ENCODE peak calls at places on chromosomes 7 and 10, in eight cellular contexts. A is HL-60, T is left ventricle myocardium inferior, L is IMR-90, M is GM23338, P is foreskin fibroblast, K is brain microvascular endothelial cell, E is choroid plexus epithelial cell. W is an unnamed sample.

GRCh38 chr7:105849122-105849855 is 27.1 kb downstream of the ATXN7L1 start:
- DNase-seq in L (no peak), T (no peak), E (peak), A (no peak), P (no peak), K (peak), M (peak), W (no peak)

GRCh38 chr10:77633376-77633775 is 4.2 kb downstream of the KCNMA1 start:
- DNase-seq in K (no peak), A (no peak), E (no peak), M (no peak), L (no peak), P (no peak), T (no peak), W (no peak)

GRCh38 chr7:132381742-132382472 is 194.4 kb downstream of the PLXNA4 start:
- DNase-seq in E (no peak), T (no peak), P (no peak), M (no peak), K (no peak), L (no peak), A (no peak), W (no peak)

GRCh38 chr10:98260350-98260749 is 7.6 kb downstream of the LOXL4 start:
- DNase-seq in P (no peak), T (no peak), A (no peak), E (peak), L (peak), K (no peak), M (no peak), W (no peak)

GRCh38 chr10:105577865-105578607 is 936.9 kb downstream of the SORCS3 start:
- DNase-seq in L (no peak), A (no peak), E (no peak), P (no peak), T (no peak), K (no peak), M (no peak), W (no peak)

GRCh38 chr10:11684717-11685645 is 57.2 kb upstream of the ECHDC3 start:
- DNase-seq in L (peak), T (peak), M (no peak), A (no peak), P (peak), K (peak), E (peak), W (peak)

GRCh38 chr7:22732556-22733126 is 5.6 kb downstream of the IL6 start:
- DNase-seq in P (no peak), T (no peak), E (peak), A (no peak), M (peak), K (peak), L (peak), W (no peak)

GRCh38 chr10:119023553-119023868 is 6.0 kb upstream of the NANOS1 start:
- DNase-seq in E (no peak), P (no peak), L (no peak), T (no peak), M (no peak), A (no peak), K (no peak), W (no peak)

GRCh38 chr10:75283150-75284096 is 47.7 kb upstream of the COMTD1 start:
- DNase-seq in T (peak), L (peak), P (peak), A (no peak), E (peak), M (peak), K (no peak), W (no peak)

GRCh38 chr10:125160856-125161569 is 650 bp upstream of the CTBP2 start:
- DNase-seq in E (peak), M (peak), K (peak), L (peak), T (peak), A (peak), P (peak), W (peak)
- TF ChIP-seq CTCF in E (no peak), M (no peak), K (peak), L (peak), T (peak), A (no peak), P (no peak), W (no peak)

DNA sequence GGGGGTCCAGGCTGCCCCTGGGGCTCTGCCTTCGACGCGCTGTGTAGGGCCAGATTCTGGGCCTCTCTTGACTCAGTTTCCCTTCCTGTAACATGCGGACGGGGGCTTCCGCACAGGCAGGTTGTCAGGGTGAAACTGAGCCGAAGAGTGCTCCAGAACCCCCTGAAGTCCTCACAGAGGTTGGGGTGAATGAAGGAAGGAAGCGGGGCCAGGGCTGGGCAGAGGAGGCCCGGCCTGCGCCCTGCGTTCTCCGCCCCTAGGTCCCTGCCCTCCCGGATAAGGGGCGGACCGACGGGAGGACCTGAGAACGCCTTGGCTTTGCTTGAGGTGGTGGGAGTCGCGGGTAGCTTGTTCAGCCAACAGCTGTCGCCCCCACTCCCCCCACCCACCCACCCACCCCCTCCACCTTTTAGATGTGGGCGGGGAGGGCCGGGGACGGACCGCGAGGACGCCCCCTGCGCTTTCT is 558 bp upstream of the ELFN1 start:
- DNase-seq in E (no peak), P (no peak), A (no peak), L (no peak), K (no peak), T (no peak), M (peak), W (no peak)
- H3K4me3 ChIP-seq in E (no peak), P (no peak), A (no peak), L (peak), K (peak), T (peak), M (peak), W (no peak)

DNA sequence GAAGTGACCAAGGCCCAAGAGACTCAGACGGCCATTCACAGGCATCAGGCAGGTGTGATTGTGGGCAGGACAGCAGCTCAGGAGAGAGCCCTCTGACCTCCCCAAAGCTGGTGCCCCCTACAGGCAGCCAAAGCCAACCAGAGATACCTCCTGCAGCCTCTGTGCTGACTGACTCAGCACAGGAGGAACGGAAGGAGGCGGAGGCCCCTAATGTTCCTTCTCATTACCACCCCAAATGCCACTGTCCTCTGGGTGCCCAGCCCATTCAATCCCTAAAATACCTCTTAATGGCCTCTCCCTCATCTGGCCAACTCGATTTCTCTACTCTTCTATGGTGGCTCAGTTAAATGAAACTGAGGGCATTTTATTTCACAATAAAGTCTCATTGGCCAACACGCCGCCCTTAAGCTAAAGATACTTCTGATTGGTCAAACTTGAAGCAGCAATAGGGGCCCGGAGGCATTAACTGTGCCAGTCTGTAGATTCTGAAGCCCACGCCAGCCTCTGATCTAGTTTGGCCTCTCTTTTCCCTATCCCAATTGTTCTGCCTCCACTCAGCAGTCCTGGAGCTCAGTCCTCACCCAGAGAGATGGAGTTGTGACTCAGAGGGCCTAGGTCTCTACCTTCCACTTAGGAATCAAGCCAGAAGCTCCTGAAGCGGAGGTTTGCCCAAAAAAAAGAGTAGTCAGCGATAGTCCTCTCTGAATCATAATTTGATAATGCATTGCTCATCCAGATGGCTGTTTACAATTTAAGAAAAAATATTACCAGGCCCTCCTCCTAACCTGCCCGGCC is 1.2 kb downstream of the CYREN start:
- DNase-seq in T (no peak), M (peak), E (peak), L (peak), A (peak), K (peak), P (no peak), W (no peak)
- TF ChIP-seq CTCF in T (peak), M (peak), E (peak), L (peak), A (peak), K (peak), P (peak), W (peak)

DNA sequence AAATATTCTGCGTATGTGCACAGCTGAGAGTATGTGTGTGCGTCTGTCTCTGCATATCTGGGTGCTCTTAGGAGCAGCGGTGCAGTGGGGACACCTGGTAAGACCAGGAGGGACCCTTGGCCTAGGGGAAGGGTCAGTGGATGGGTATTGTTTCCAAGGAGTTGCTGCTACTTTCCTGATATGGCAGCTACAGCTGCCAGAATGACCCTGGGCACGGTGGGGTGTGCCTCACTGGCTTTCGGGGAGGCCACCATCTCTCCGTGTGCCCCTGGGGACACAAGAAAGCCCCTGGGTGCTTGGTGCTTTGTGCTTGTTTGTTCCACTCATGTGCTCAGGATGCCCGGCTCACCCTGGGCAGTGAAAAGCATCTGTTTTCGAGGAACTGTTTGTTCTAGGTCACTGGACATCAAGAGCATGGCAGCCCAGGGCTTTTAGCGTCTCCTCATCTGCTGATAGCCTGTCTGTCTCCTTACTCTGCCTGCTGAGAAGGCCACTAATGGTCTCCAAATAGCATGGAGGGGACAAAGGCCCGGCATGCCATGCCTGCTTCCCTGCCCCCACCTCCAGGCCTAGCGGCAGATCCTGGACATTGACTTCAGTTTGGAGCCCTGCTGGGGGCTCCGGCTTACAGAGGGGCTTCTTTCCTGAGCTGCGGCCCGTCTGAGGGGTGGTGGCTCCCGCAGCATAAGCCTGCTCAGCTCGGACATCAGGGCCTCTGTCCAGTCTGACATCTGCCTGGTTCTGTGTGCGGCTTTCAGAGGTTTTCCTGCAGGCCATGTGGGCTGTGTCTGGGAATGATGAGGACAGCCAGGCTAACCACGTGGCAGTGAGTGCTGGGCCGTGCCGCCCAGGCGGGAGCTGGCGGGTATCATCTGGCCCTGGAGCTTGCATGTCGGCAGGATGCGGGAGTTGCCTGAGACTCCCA is 8.9 kb downstream of the PFKFB3 start:
- DNase-seq in P (peak), T (peak), L (peak), A (no peak), K (no peak), M (peak), E (peak), W (no peak)
- H3K4me3 ChIP-seq in P (no peak), T (peak), L (no peak), A (no peak), K (no peak), M (no peak), E (no peak), W (no peak)